ENCODE peak calls at places on chromosome 6, in six cellular contexts. H is AG10803, F is ascending aorta, G is GM10248, U is endothelial cell, A is neural progenitor cell. P is an unnamed sample.

GRCh38 chr6:38095054-38095453 is 275.5 kb downstream of the ZFAND3 start:
- DNase-seq in G (no peak), A (no peak), U (no peak), F (no peak), H (peak), P (no peak)

GRCh38 chr6:6890400-6890858 is 217.3 kb upstream of the RREB1 start:
- DNase-seq in H (no peak), A (peak), G (no peak), F (no peak), U (peak), P (no peak)

GRCh38 chr6:110950443-110950842 is 8.1 kb upstream of the GTF3C6 start:
- DNase-seq in F (no peak), H (no peak), U (no peak), G (no peak), A (no peak), P (no peak)

GRCh38 chr6:160007118-160007517 is 38.2 kb downstream of the IGF2R start:
- DNase-seq in A (no peak), H (no peak), U (no peak), F (no peak), G (no peak), P (no peak)

GRCh38 chr6:77292564-77293546 is 170.4 kb downstream of the HTR1B start:
- DNase-seq in U (no peak), H (peak), F (no peak), A (no peak), G (no peak), P (no peak)

GRCh38 chr6:37554480-37554819 is 54.8 kb upstream of the CCDC167 start:
- DNase-seq in F (no peak), A (no peak), U (no peak), H (peak), G (no peak), P (no peak)

GRCh38 chr6:25138024-25138696 is 141.0 kb upstream of the CARMIL1 start:
- DNase-seq in H (peak), A (no peak), G (peak), F (no peak), U (no peak), P (peak)

GRCh38 chr6:108966855-108967755 is 118.9 kb downstream of the ARMC2 start:
- DNase-seq in G (no peak), U (no peak), H (peak), A (peak), F (peak), P (peak)

GRCh38 chr6:165782812-165783211 is 119.8 kb upstream of the PDE10A start:
- DNase-seq in A (no peak), U (no peak), G (no peak), H (no peak), F (no peak), P (no peak)

GRCh38 chr6:49915035-49915434 is 48.7 kb upstream of the CRISP1 start:
- DNase-seq in A (peak), F (no peak), U (no peak), G (no peak), H (no peak), P (no peak)
- TF ChIP-seq CTCF in A (no peak), F (no peak), U (no peak), G (no peak), H (no peak), P (no peak)

DNA sequence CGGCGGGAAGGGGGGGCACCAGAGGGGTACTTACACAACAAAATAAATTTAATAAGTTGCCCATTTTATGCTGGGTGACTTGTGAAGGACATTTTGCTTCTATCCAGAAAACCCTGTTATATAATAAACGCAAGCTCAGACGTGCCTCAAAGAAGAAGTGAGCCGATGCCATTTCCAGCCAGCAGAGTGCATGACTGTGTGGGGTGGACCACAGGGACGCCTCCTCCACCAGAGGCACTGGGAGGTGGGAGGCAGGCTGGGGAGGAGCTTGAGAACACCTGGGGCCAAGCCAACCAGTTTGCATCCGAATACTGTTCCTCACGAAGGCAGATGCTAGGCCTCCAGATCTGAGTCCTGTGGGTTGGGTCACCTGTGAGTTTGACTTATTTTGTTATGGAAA is 363.9 kb downstream of the RNGTT start:
- DNase-seq in G (peak), H (no peak), A (no peak), F (no peak), U (no peak), P (no peak)
- TF ChIP-seq CTCF in G (no peak), H (no peak), A (no peak), F (no peak), U (no peak), P (no peak)

GRCh38 chr6:169396554-169397163 is 143.0 kb upstream of the THBS2 start:
- DNase-seq in A (no peak), F (no peak), G (no peak), H (no peak), U (no peak), P (no peak)
- TF ChIP-seq CTCF in A (no peak), F (no peak), G (no peak), H (no peak), U (no peak), P (no peak)

GRCh38 chr6:2580996-2581395 is 169.7 kb downstream of the MYLK4 start:
- DNase-seq in U (no peak), H (no peak), F (no peak), G (no peak), A (no peak), P (no peak)

GRCh38 chr6:2581611-2582010 is 169.1 kb downstream of the MYLK4 start:
- DNase-seq in U (no peak), A (no peak), G (no peak), H (no peak), F (no peak), P (no peak)

GRCh38 chr6:2579241-2579761 is 171.4 kb downstream of the MYLK4 start:
- DNase-seq in F (no peak), H (no peak), A (no peak), G (no peak), U (no peak), P (no peak)

GRCh38 chr6:2578729-2579128 is 172.0 kb downstream of the MYLK4 start:
- DNase-seq in F (no peak), H (peak), G (no peak), U (no peak), A (no peak), P (no peak)

DNA sequence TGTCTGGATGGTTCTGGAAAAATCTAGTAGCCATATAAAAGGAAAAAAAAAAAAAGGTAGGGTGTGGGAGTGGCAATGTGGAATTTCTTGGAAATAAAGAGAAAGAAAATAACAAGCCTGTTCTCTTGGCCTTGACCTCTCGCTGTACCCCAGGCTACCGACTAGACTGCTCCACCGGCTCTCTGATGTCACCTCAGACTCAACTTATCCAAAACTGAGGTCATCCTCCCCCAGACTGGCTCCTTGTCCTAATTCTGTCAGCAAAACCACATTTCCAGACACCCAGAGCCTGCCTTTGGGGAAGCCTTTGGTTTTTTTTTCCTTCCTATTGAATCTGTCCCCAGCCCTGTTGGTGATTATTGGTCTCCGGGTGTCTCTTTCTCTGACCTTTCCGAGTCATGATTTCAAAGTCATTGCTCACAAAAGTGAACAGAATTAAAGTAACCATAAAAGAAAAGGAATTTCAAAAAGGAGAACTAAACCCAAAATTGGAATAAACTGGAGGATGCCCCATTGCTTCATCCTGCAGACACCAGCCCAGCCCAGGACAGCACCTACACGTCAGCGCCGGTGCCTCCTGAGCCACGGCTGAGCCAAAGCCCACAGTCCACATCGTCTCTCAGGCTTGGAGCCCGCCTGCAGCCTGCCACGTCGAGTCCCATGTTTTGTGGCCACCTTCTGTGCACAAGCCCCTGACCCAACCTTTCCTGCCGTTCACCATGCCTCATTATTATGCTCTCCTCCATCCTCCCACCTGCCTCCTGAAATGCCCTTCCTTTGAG is 170.7 kb downstream of the MYLK4 start:
- DNase-seq in F (no peak), U (no peak), A (no peak), G (no peak), H (no peak), P (no peak)
- TF ChIP-seq CTCF in F (no peak), U (no peak), A (no peak), G (no peak), H (no peak), P (no peak)

GRCh38 chr6:68343901-68344300 is 291.2 kb upstream of the ADGRB3 start:
- DNase-seq in A (peak), G (no peak), F (no peak), U (peak), H (no peak), P (no peak)
- TF ChIP-seq CTCF in A (peak), G (peak), F (no peak), U (peak), H (no peak), P (peak)

DNA sequence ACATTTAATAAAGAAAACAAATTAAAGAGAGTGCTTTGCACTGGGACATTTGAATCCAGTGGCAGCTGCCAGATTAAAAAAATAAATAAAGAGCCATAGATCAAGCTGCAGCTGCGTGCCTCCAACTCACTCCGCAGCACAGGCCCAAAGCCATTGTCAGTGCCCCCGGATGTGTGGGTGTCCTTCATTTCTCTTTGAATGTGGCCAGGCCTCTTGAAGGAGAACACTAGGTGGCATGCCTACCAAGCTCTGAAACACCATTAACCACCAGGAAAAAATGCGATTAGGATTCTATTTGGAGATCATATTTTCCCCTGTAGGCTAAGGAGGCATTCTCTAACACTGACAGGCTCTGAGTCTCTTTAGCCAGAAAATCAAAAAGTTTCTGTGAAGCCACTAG is 549.8 kb downstream of the PRKN start:
- DNase-seq in F (no peak), U (no peak), G (no peak), H (no peak), A (peak), P (no peak)
- TF ChIP-seq CTCF in F (peak), U (no peak), G (no peak), H (peak), A (peak), P (no peak)

GRCh38 chr6:4853782-4854511 is 77.7 kb downstream of the CDYL start:
- DNase-seq in H (no peak), A (no peak), U (no peak), F (no peak), G (no peak), P (no peak)

GRCh38 chr6:4852938-4853337 is 76.7 kb downstream of the CDYL start:
- DNase-seq in F (no peak), G (no peak), A (no peak), H (no peak), U (no peak), P (no peak)

GRCh38 chr6:4856779-4857178 is 80.6 kb downstream of the CDYL start:
- DNase-seq in F (no peak), A (no peak), G (no peak), U (no peak), H (no peak), P (no peak)

GRCh38 chr6:4851035-4851434 is 74.8 kb downstream of the CDYL start:
- DNase-seq in G (no peak), H (no peak), A (no peak), U (no peak), F (no peak), P (no peak)

GRCh38 chr6:4853349-4853748 is 77.1 kb downstream of the CDYL start:
- DNase-seq in G (no peak), U (no peak), H (no peak), F (no peak), A (no peak), P (no peak)
- TF ChIP-seq CTCF in G (no peak), U (no peak), H (no peak), F (no peak), A (no peak), P (no peak)

DNA sequence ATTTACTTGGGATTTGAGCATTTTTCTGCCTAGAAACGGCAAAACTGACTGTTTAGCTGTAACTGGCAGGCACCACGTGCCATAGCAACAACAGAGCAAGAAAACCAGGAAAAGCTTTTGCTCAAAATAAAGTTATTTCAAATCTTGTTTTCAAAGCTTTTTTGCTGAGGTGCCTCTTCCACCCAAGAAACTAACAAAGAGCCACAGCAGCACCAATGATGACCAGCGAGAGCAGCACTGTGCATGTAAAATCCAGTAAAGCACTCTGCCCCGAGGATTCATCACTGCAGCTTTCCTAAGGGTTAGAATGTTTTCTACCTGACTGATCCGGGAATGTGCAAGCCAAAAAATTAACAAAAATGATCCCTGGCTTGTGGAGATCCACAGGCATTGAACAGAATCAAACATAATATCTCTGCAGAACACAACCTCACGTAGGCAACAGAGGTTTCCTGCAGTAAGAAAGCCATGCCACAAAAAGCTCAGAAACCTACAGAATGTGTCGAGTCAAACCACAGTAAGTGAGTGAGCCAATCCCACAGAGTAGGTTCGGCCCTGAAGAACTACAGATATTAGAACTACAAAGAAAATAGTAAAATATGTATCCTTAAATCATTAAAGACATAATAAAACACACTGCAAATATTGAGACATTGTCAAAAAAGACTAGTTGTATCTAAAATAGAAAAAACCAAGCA is 7.4 kb upstream of the ULBP3 start:
- DNase-seq in G (no peak), H (no peak), U (no peak), F (no peak), A (peak), P (no peak)
- TF ChIP-seq CTCF in G (no peak), H (no peak), U (no peak), F (no peak), A (peak), P (no peak)